ENCODE peak calls at places on chromosomes 4 and X, in four cellular contexts. W is IMR-90, Y is trophoblast cell, O is mesenchymal stem cell. Z is an unnamed sample.

GRCh38 chr4:56197387-56197786 is 189.9 kb downstream of the AASDH start:
- DNase-seq in W (no peak), Y (no peak), O (no peak), Z (no peak)

GRCh38 chr4:147530723-147531122 is 49.8 kb downstream of the EDNRA start:
- DNase-seq in W (peak), Y (no peak), O (no peak), Z (no peak)

GRCh38 chr4:16034010-16034829 is 49.6 kb downstream of the PROM1 start:
- DNase-seq in W (peak), Y (no peak), O (peak), Z (no peak)

GRCh38 chr4:184384056-184384809 is 90.1 kb downstream of the IRF2 start:
- DNase-seq in W (peak), Y (no peak), O (peak), Z (no peak)

GRCh38 chr4:183320211-183321068 is at the start of gene CLDN22:
- DNase-seq in W (peak), Y (no peak), O (no peak), Z (no peak)

GRCh38 chr4:53012738-53013137 is 150.6 kb downstream of the RASL11B start:
- DNase-seq in W (peak), Y (no peak), O (peak), Z (no peak)

GRCh38 chr4:7261174-7261573 is 68.8 kb downstream of the SORCS2 start:
- DNase-seq in W (no peak), Y (no peak), O (no peak), Z (no peak)

GRCh38 chrX:12370444-12371089 is 232.3 kb downstream of the FRMPD4 start:
- DNase-seq in W (peak), Y (peak), O (peak), Z (no peak)

GRCh38 chrX:101658661-101659477 is 781 bp downstream of the ARMCX2 start:
- DNase-seq in W (peak), Y (peak), O (peak), Z (peak)

GRCh38 chr4:8348071-8348470 is 78.5 kb downstream of the HTRA3 start:
- DNase-seq in W (no peak), Y (no peak), O (no peak), Z (no peak)

GRCh38 chrX:132737743-132738142 is 220.7 kb downstream of the HS6ST2 start:
- DNase-seq in W (no peak), Y (no peak), O (no peak), Z (no peak)

GRCh38 chrX:108468486-108468885 is 28.8 kb downstream of the COL4A5 start:
- DNase-seq in W (peak), Y (no peak), O (peak), Z (no peak)

GRCh38 chr4:47741200-47741599 is 96.7 kb downstream of the CORIN start:
- DNase-seq in W (peak), Y (no peak), O (peak), Z (no peak)

GRCh38 chr4:7539659-7540058 is 104.9 kb upstream of the PSAPL1 start:
- DNase-seq in W (no peak), Y (no peak), O (no peak), Z (no peak)

GRCh38 chr4:30264465-30264864 is 455.7 kb upstream of the PCDH7 start:
- DNase-seq in W (no peak), Y (no peak), O (no peak), Z (no peak)

GRCh38 chr4:30268370-30268769 is 451.8 kb upstream of the PCDH7 start:
- DNase-seq in W (no peak), Y (no peak), O (no peak), Z (no peak)

DNA sequence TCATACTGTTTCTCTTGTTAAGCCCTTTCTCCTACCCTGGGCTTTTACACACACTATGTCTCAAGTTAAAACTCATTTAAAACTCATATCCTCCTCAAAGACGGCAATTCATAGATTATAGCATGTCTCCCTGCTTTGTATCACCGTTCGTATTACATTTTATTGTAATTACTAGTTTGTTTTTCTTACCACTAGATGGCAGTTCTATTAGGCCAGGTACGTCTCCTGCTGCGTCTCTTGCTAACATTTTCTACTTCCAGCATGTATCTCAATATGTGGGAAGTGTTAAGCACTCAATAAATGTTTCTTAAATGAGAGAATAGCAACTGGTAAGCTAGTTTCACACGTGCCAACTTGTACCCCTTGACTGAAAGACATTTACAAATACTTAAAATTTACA is 450.3 kb upstream of the PCDH7 start:
- DNase-seq in W (no peak), Y (no peak), O (no peak), Z (no peak)
- H2AFZ ChIP-seq in W (no peak), Y (no peak), O (no peak), Z (no peak)

GRCh38 chr4:3440979-3441500 is 728 bp upstream of the HGFAC start:
- DNase-seq in W (no peak), Y (no peak), O (peak), Z (no peak)
- H4K8ac ChIP-seq in W (no peak), Y (no peak), O (no peak), Z (peak)

GRCh38 chr4:4853921-4854648 is 5.4 kb upstream of the MSX1 start:
- DNase-seq in W (no peak), Y (no peak), O (no peak), Z (no peak)
- H3K4me3 ChIP-seq in W (no peak), Y (no peak), O (peak), Z (no peak)

DNA sequence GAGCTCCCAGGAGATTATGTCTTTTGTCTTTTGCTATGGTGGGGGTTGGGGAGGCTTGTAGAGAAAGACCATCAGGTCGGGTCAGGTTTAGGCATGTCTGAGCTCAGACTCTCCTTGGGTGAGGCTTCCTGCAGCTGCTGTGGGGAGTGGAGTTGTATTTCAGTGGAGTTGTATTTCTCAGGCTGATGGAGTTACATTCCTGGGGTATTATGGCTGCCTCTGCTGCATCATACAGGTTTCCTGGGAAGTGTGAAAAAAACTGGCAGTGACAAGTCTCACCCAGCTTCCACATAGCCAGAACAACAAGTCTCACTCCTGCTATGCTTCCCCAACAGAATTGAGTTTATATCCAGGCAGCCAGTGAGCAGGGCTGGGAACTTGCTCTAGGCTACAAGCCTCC is 119.3 kb downstream of the VSIG4 start:
- DNase-seq in W (no peak), Y (no peak), O (no peak), Z (no peak)
- H2AFZ ChIP-seq in W (no peak), Y (no peak), O (no peak), Z (peak)

GRCh38 chr4:3244002-3244401 is 5.0 kb upstream of the MSANTD1 start:
- DNase-seq in W (no peak), Y (no peak), O (no peak), Z (no peak)

GRCh38 chr4:3241905-3242304 is 7.1 kb upstream of the MSANTD1 start:
- DNase-seq in W (peak), Y (no peak), O (peak), Z (no peak)

GRCh38 chr4:3244747-3245146 is 4.2 kb upstream of the MSANTD1 start:
- DNase-seq in W (no peak), Y (no peak), O (no peak), Z (no peak)

GRCh38 chr4:3240936-3241522 is 7.9 kb upstream of the MSANTD1 start:
- DNase-seq in W (no peak), Y (no peak), O (no peak), Z (no peak)

DNA sequence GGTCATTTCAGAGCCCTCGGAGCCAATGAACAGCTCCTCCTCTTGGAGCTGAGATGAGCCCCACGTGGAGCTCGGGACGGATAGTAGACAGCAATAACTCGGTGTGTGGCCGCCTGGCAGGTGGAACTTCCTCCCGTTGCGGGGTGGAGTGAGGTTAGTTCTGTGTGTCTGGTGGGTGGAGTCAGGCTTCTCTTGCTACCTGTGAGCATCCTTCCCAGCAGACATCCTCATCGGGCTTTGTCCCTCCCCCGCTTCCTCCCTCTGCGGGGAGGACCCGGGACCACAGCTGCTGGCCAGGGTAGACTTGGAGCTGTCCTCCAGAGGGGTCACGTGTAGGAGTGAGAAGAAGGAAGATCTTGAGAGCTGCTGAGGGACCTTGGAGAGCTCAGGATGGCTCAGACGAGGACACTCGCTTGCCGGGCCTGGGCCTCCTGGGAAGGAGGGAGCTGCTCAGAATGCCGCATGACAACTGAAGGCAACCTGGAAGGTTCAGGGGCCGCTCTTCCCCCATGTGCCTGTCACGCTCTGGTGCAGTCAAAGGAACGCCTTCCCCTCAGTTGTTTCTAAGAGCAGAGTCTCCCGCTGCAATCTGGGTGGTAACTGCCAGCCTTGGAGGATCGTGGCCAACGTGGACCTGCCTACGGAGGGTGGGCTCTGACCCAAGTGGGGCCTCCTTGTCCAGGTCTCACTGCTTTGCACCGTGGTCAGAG is 5.7 kb upstream of the MSANTD1 start:
- DNase-seq in W (no peak), Y (no peak), O (no peak), Z (no peak)
- H4K8ac ChIP-seq in W (no peak), Y (no peak), O (no peak), Z (no peak)

GRCh38 chr4:38805530-38806145 is 1.0 kb upstream of the TLR1 start:
- DNase-seq in W (no peak), Y (no peak), O (no peak), Z (no peak)
- H3K4me3 ChIP-seq in W (no peak), Y (no peak), O (peak), Z (no peak)

GRCh38 chr4:158652920-158653319 is 18.8 kb downstream of the C4orf46 start:
- DNase-seq in W (no peak), Y (no peak), O (peak), Z (no peak)
- H2AFZ ChIP-seq in W (no peak), Y (no peak), O (no peak), Z (peak)

Z was measured in neuronal stem cell.